ENCODE peak calls at places on chromosomes 3 and 15, in four cellular contexts. P is upper lobe of right lung; D is stimulated activated CD8-positive, alpha-beta memory T cell treated with anti-CD3 and anti-CD28 coated beads, Interleukin-4, amount 100 ng/mL, for 4 hours; U is H7. H is an unnamed sample.

GRCh38 chr3:101836907-101837598 is 12.3 kb upstream of the NFKBIZ start:
- DNase-seq in P (no peak), D (no peak), U (no peak), H (peak)

GRCh38 chr3:4495294-4496110 is 2.4 kb downstream of the ITPR1 start:
- DNase-seq in P (no peak), D (no peak), U (no peak), H (peak)

GRCh38 chr3:142724682-142725351 is 983 bp downstream of the TRPC1 start:
- DNase-seq in P (peak), D (no peak), U (peak), H (peak)

GRCh38 chr3:111903067-111903511 is 44.0 kb downstream of the PHLDB2 start:
- DNase-seq in P (no peak), D (no peak), U (no peak), H (peak)

GRCh38 chr3:172341482-172342059 is 106.7 kb downstream of the GHSR start:
- DNase-seq in P (no peak), D (no peak), U (peak), H (peak)

GRCh38 chr3:164459526-164460151 is 618.7 kb downstream of the SI start:
- DNase-seq in P (no peak), D (no peak), U (no peak), H (no peak)

GRCh38 chr3:122794483-122794778 is 438 bp upstream of the SLC49A4 start:
- DNase-seq in P (no peak), D (no peak), U (no peak), H (no peak)

GRCh38 chr3:71547254-71548198 is 36.0 kb downstream of the FOXP1 start:
- DNase-seq in P (no peak), D (no peak), U (no peak), H (no peak)

GRCh38 chr3:40116478-40117162 is 192.9 kb upstream of the EIF1B start:
- DNase-seq in P (no peak), D (no peak), U (no peak), H (no peak)

GRCh38 chr3:143119974-143120715 is 574 bp downstream of the CHST2 start:
- DNase-seq in P (peak), D (peak), U (no peak), H (peak)

GRCh38 chr3:15269091-15269989 is 63.0 kb downstream of the SH3BP5 start:
- DNase-seq in P (peak), D (peak), U (no peak), H (peak)

GRCh38 chr15:39124925-39125625 is 455.8 kb upstream of the THBS1 start:
- DNase-seq in P (no peak), D (no peak), U (no peak), H (peak)

GRCh38 chr3:29655016-29655415 is 374.1 kb downstream of the RBMS3 start:
- DNase-seq in P (no peak), D (no peak), U (peak), H (peak)

GRCh38 chr3:151169700-151170224 is 33.3 kb downstream of the GPR171 start:
- DNase-seq in P (peak), D (no peak), U (no peak), H (no peak)

GRCh38 chr15:66294932-66295235 is 1.5 kb downstream of the DIS3L start:
- DNase-seq in P (no peak), D (no peak), U (peak), H (peak)

GRCh38 chr3:190261740-190262139 is 60.5 kb downstream of the CLDN1 start:
- DNase-seq in P (no peak), D (no peak), U (no peak), H (no peak)

GRCh38 chr15:27601239-27601942 is 497.7 kb downstream of the OCA2 start:
- DNase-seq in P (no peak), D (no peak), U (no peak), H (no peak)

GRCh38 chr3:42129014-42129953 is 38.1 kb downstream of the TRAK1 start:
- DNase-seq in P (no peak), D (no peak), U (no peak), H (peak)

H was measured in dermis blood vessel endothelial cell.